ENCODE peak calls at places on chromosomes 12 and 14, in six cellular contexts. One of them, this sample, is unnamed.

GRCh38 chr12:58030566-58031279 is 89.4 kb downstream of the ATP23 start:
- DNase-seq in GM20000: no peak
- DNase-seq in cardiac fibroblast: peak; percentile 8
- DNase-seq in NCI-H1694: no peak
- DNase-seq in fibroblast of mammary gland: peak; percentile 64
- DNase-seq in LoVo: peak; percentile 25
- DNase-seq in this sample: peak; percentile 11

GRCh38 chr12:46785413-46785812 is 40.4 kb downstream of the SLC38A4 start:
- DNase-seq in GM20000: no peak
- DNase-seq in cardiac fibroblast: no peak
- DNase-seq in NCI-H1694: no peak
- DNase-seq in fibroblast of mammary gland: no peak
- DNase-seq in LoVo: no peak
- DNase-seq in this sample: no peak

GRCh38 chr14:76309572-76310551 is 66.1 kb upstream of the ESRRB start:
- DNase-seq in GM20000: no peak
- DNase-seq in cardiac fibroblast: peak; percentile 1
- DNase-seq in NCI-H1694: no peak
- DNase-seq in fibroblast of mammary gland: no peak
- DNase-seq in LoVo: no peak
- DNase-seq in this sample: no peak

GRCh38 chr12:71838661-71839060 is 898 bp upstream of the TBC1D15 start:
- DNase-seq in GM20000: no peak
- DNase-seq in cardiac fibroblast: no peak
- DNase-seq in NCI-H1694: no peak
- DNase-seq in fibroblast of mammary gland: no peak
- DNase-seq in LoVo: no peak
- DNase-seq in this sample: no peak

GRCh38 chr14:96126783-96127271 is 77.8 kb upstream of the BDKRB2 start:
- DNase-seq in GM20000: no peak
- DNase-seq in cardiac fibroblast: no peak
- DNase-seq in NCI-H1694: no peak
- DNase-seq in fibroblast of mammary gland: no peak
- DNase-seq in LoVo: no peak
- DNase-seq in this sample: peak; percentile 48

GRCh38 chr12:117063162-117063911 is 35.9 kb downstream of the TESC start:
- DNase-seq in GM20000: no peak
- DNase-seq in cardiac fibroblast: no peak
- DNase-seq in NCI-H1694: no peak
- DNase-seq in fibroblast of mammary gland: no peak
- DNase-seq in LoVo: no peak
- DNase-seq in this sample: no peak

GRCh38 chr12:54561164-54561563 is 11.8 kb downstream of the PDE1B start:
- DNase-seq in GM20000: peak; percentile 28
- DNase-seq in cardiac fibroblast: peak; percentile 8
- DNase-seq in NCI-H1694: no peak
- DNase-seq in fibroblast of mammary gland: no peak
- DNase-seq in LoVo: no peak
- DNase-seq in this sample: no peak

GRCh38 chr12:31261744-31262143 is 64.2 kb downstream of the SINHCAF start:
- DNase-seq in GM20000: no peak
- DNase-seq in cardiac fibroblast: no peak
- DNase-seq in NCI-H1694: no peak
- DNase-seq in fibroblast of mammary gland: no peak
- DNase-seq in LoVo: no peak
- DNase-seq in this sample: no peak

GRCh38 chr12:8603858-8604257 is 8.8 kb downstream of the AICDA start:
- DNase-seq in GM20000: no peak
- DNase-seq in cardiac fibroblast: no peak
- DNase-seq in NCI-H1694: no peak
- DNase-seq in fibroblast of mammary gland: no peak
- DNase-seq in LoVo: no peak
- DNase-seq in this sample: peak; percentile 6

GRCh38 chr12:20792971-20793370 is 17.5 kb upstream of the SLCO1B3 start:
- DNase-seq in GM20000: no peak
- DNase-seq in cardiac fibroblast: no peak
- DNase-seq in NCI-H1694: no peak
- DNase-seq in fibroblast of mammary gland: no peak
- DNase-seq in LoVo: no peak
- DNase-seq in this sample: no peak

GRCh38 chr12:50088577-50089335 is 3.6 kb downstream of the SMARCD1 start:
- DNase-seq in GM20000: peak; percentile 76
- DNase-seq in cardiac fibroblast: peak; percentile 61
- DNase-seq in NCI-H1694: peak; percentile 38
- DNase-seq in fibroblast of mammary gland: peak; percentile 59
- DNase-seq in LoVo: peak; percentile 82
- DNase-seq in this sample: peak; percentile 71

GRCh38 chr12:68291396-68292036 is 38.1 kb upstream of the IL22 start:
- DNase-seq in GM20000: no peak
- DNase-seq in cardiac fibroblast: no peak
- DNase-seq in NCI-H1694: no peak
- DNase-seq in fibroblast of mammary gland: no peak
- DNase-seq in LoVo: no peak
- DNase-seq in this sample: no peak

GRCh38 chr14:75572104-75572503 is 6.3 kb upstream of the FLVCR2 start:
- DNase-seq in GM20000: no peak
- DNase-seq in cardiac fibroblast: no peak
- DNase-seq in NCI-H1694: no peak
- DNase-seq in fibroblast of mammary gland: no peak
- DNase-seq in LoVo: no peak
- DNase-seq in this sample: no peak

GRCh38 chr12:14995583-14996425 is 23.0 kb downstream of the PDE6H start:
- DNase-seq in GM20000: peak; percentile 11
- DNase-seq in cardiac fibroblast: peak; percentile 87
- DNase-seq in NCI-H1694: peak; percentile 89
- DNase-seq in fibroblast of mammary gland: peak; percentile 80
- DNase-seq in LoVo: peak; percentile 70
- DNase-seq in this sample: peak; percentile 89